ENCODE peak calls at places on chromosome 13, in four cellular contexts. T is OCI-LY7, S is heart left ventricle, P is breast epithelium. H is an unnamed sample.

GRCh38 chr13:100542546-100543156 is 45.9 kb downstream of the GGACT start:
- DNase-seq in T (peak; percentile 45), S (no peak), P (no peak), H (no peak)

GRCh38 chr13:30976041-30976440 is 43.6 kb downstream of the TEX26 start:
- DNase-seq in S (no peak), T (no peak), P (no peak), H (no peak)

GRCh38 chr13:99185606-99186005 is 15.0 kb upstream of the UBAC2 start:
- DNase-seq in P (no peak), T (no peak), S (no peak), H (no peak)

GRCh38 chr13:51858433-51859247 is 3.1 kb upstream of the CCDC70 start:
- DNase-seq in P (no peak), T (no peak), S (no peak), H (no peak)

GRCh38 chr13:67369895-67370660 is 139.9 kb upstream of the PCDH9 start:
- DNase-seq in T (no peak), P (no peak), S (no peak), H (no peak)

GRCh38 chr13:109191422-109191821 is 562.0 kb downstream of the MYO16 start:
- DNase-seq in T (no peak), P (no peak), S (peak; percentile 85), H (no peak)

GRCh38 chr13:39350461-39350881 is 252.5 kb downstream of the LHFPL6 start:
- DNase-seq in S (peak; percentile 45), P (no peak), T (no peak), H (no peak)

GRCh38 chr13:21078501-21078900 is 17.1 kb upstream of the LATS2 start:
- DNase-seq in P (no peak), T (no peak), S (no peak), H (no peak)

GRCh38 chr13:48221301-48222190 is 11.5 kb upstream of the ITM2B start:
- DNase-seq in T (no peak), S (peak; percentile 25), P (no peak), H (no peak)

GRCh38 chr13:64482373-64482772 is 2747.8 kb downstream of the PCDH9 start:
- DNase-seq in S (no peak), T (no peak), P (no peak), H (no peak)

GRCh38 chr13:24148414-24149305 is 11.9 kb upstream of the SPATA13 start:
- DNase-seq in S (no peak), T (no peak), P (peak; percentile 64), H (peak; percentile 37)

GRCh38 chr13:24187185-24187584 is 26.7 kb downstream of the SPATA13 start:
- DNase-seq in P (no peak), S (no peak), T (no peak), H (no peak)

GRCh38 chr13:113922412-113923118 is 51.3 kb downstream of the C13orf46 start:
- DNase-seq in S (no peak), P (peak; percentile 31), T (no peak), H (no peak)

GRCh38 chr13:62033932-62034331 is 618.3 kb upstream of the PCDH20 start:
- DNase-seq in S (no peak), T (no peak), P (no peak), H (no peak)

GRCh38 chr13:104460553-104460952 is 1394.3 kb upstream of the SLC10A2 start:
- DNase-seq in S (no peak), T (no peak), P (no peak), H (no peak)

GRCh38 chr13:36323951-36324566 is 22.1 kb downstream of the SPART start:
- DNase-seq in P (no peak), T (no peak), S (no peak), H (no peak)

GRCh38 chr13:113062691-113063090 is 42.9 kb upstream of the F7 start:
- DNase-seq in S (no peak), P (no peak), T (no peak), H (no peak)

GRCh38 chr13:111382877-111383276 is 62.4 kb downstream of the TEX29 start:
- DNase-seq in T (no peak), S (no peak), P (no peak), H (no peak)

GRCh38 chr13:93227280-93227905 is 786 bp downstream of the GPC6 start:
- DNase-seq in T (no peak), P (no peak), S (peak; percentile 22), H (peak; percentile 57)

GRCh38 chr13:60620611-60621395 is 223.8 kb downstream of the TDRD3 start:
- DNase-seq in S (no peak), T (no peak), P (no peak), H (no peak)

GRCh38 chr13:113561417-113562084 is 23.0 kb upstream of the TFDP1 start:
- DNase-seq in S (no peak), P (peak; percentile 34), T (no peak), H (no peak)

GRCh38 chr13:24827799-24828198 is 63.8 kb downstream of the RNF17 start:
- DNase-seq in S (no peak), P (no peak), T (no peak), H (no peak)

GRCh38 chr13:21537105-21537504 is 66.9 kb downstream of the MICU2 start:
- DNase-seq in P (no peak), S (no peak), T (no peak), H (no peak)

GRCh38 chr13:108214511-108215383 is 589 bp downstream of the LIG4 start:
- DNase-seq in P (no peak), S (peak; percentile 36), T (peak; percentile 44), H (peak; percentile 13)

GRCh38 chr13:30312859-30313258 is 5.5 kb upstream of the KATNAL1 start:
- DNase-seq in S (no peak), P (no peak), T (no peak), H (no peak)

GRCh38 chr13:39634956-39635355 is 20.5 kb upstream of the COG6 start:
- DNase-seq in S (no peak), P (no peak), T (no peak), H (no peak)

GRCh38 chr13:111866731-111867245 is 200.2 kb upstream of the SOX1 start:
- DNase-seq in T (no peak), P (no peak), S (no peak), H (no peak)

GRCh38 chr13:104106705-104107393 is 1040.6 kb upstream of the SLC10A2 start:
- DNase-seq in T (no peak), S (no peak), P (no peak), H (no peak)

GRCh38 chr13:90201198-90201597 is 1146.3 kb upstream of the MIR17HG start:
- DNase-seq in S (peak; percentile 29), T (no peak), P (no peak), H (no peak)

GRCh38 chr13:29594310-29594709 is 1.2 kb downstream of the SLC7A1 start:
- DNase-seq in S (peak; percentile 42), P (no peak), T (peak; percentile 68), H (peak; percentile 26)

GRCh38 chr13:41054919-41055619 is 6.2 kb upstream of the WBP4 start:
- DNase-seq in P (no peak), T (peak; percentile 60), S (no peak), H (no peak)

GRCh38 chr13:51479199-51479523 is 26.3 kb upstream of the INTS6 start:
- DNase-seq in T (no peak), P (no peak), S (no peak), H (no peak)

GRCh38 chr13:30892966-30893365 is 13.1 kb upstream of the MEDAG start:
- DNase-seq in P (no peak), T (peak; percentile 22), S (peak; percentile 60), H (peak; percentile 76)

GRCh38 chr13:57624565-57625435 is 6.7 kb upstream of the PCDH17 start:
- DNase-seq in S (peak; percentile 27), P (no peak), T (peak; percentile 35), H (peak; percentile 63)

GRCh38 chr13:76884167-76884566 is 2.0 kb downstream of the KCTD12 start:
- DNase-seq in T (no peak), P (no peak), S (peak; percentile 38), H (peak; percentile 15)

DNA sequence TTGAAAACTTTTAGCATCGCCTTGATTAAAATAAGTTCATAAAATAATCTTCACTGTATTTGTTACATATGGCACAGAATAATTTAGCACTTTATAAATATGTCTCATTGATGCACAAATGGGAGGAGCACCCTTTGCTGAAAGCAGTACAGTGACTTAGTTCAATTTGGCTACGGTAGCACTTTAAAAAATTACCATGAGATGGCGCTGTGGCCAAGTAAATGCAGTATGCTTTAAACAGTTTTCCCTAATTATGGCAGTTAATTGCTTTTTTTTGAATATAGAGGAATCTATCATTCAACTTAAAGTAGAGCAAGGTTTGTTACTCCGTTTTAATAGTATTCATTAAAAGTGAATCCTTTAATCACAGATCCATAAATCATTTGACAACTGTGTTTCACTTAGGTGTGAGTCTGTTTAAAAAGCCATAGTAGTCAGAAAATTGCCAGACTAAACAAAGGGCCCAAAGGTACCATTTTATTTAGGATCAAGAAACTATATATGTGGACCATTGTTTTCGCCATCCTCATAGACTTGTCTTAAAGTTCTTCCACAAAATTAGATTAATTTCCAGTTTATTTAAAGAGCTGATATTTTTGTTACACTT is 34.7 kb upstream of the ESD start:
- DNase-seq in T (peak; percentile 58), S (no peak), P (no peak), H (peak; percentile 58)
- TF ChIP-seq CTCF in T (peak; percentile 97), S (peak; percentile 82), P (peak; percentile 64), H (peak; percentile 89)

GRCh38 chr13:79901336-79901735 is 420.4 kb downstream of the NDFIP2 start:
- DNase-seq in T (no peak), P (no peak), S (no peak), H (no peak)
- TF ChIP-seq CTCF in T (no peak), P (no peak), S (no peak), H (no peak)

DNA sequence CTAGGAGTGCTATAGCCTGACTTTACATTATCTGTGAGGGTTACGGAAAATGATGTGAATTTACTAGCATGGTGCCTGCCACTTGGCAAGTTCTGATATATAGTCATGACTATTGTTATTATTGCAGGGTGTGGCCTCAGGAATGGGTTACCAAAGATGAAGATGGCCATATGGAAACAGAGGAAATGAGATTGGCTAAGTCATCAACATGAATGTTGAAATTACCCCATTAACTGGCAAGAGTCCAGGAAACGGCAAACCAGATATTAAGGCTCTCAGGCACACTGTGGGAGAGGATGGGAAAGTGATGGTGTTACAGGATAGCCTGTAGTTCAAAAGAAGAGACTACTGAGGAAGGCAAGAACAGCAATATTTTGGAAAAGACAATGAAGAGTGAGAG is 183.3 kb downstream of the KCNRG start:
- DNase-seq in T (no peak), S (no peak), P (no peak), H (no peak)
- TF ChIP-seq CTCF in T (no peak), S (no peak), P (no peak), H (no peak)

GRCh38 chr13:27288397-27288796 is 17.8 kb downstream of the RASL11A start:
- DNase-seq in P (no peak), S (no peak), T (no peak), H (no peak)

GRCh38 chr13:27280841-27281240 is 10.2 kb downstream of the RASL11A start:
- DNase-seq in P (no peak), S (no peak), T (no peak), H (no peak)

GRCh38 chr13:27281420-27281819 is 10.8 kb downstream of the RASL11A start:
- DNase-seq in P (no peak), T (no peak), S (no peak), H (no peak)

GRCh38 chr13:27280009-27280646 is 9.5 kb downstream of the RASL11A start:
- DNase-seq in T (no peak), S (no peak), P (no peak), H (no peak)

DNA sequence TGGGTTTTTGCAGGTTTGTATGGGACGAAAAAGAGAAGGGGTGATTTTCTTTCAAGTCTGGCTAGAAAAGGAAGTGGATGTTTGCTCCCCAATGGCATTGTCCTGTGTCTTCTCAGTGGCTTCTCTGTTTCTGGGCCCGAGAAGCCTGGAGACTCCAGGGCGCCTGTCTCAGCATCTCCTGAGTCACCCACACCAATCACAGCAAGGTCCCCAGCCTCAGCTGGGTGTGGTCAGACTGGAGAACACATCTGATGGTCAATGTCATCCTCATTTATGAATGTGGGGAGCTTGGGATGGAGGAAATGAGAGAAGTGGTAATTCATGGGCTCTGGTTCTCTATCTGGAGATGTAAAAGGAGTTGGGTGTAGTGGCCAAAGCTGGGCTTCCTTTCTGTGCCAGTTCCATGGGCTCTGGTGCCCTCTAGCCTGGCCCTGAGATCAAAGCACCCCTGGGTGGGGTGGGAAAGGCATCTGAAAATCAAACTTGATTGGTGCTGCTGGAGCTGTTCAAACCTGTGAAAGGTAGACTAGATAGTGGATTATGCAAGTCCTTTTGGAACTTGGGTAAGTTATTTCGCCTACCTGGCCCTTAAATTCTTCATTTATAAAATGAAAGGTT is 13.4 kb downstream of the RASL11A start:
- DNase-seq in T (peak; percentile 53), S (no peak), P (no peak), H (no peak)
- TF ChIP-seq CTCF in T (peak; percentile 72), S (peak; percentile 47), P (no peak), H (no peak)

H was measured in endothelial cell.